ENCODE peak calls at places on chromosomes 7 and 10, in five cellular contexts. One of them, this sample, is unnamed.

GRCh38 chr7:128215739-128216138 is 25.3 kb upstream of the LEP start:
- DNase-seq in A549: no peak
- DNase-seq in endothelial cell of umbilical vein: no peak
- DNase-seq in BE2C: no peak
- DNase-seq in CD8-positive, alpha-beta T cell: no peak
- DNase-seq in this sample: no peak

GRCh38 chr10:130799532-130799931 is 512.0 kb downstream of the TCERG1L start:
- DNase-seq in A549: no peak
- DNase-seq in endothelial cell of umbilical vein: no peak
- DNase-seq in BE2C: no peak
- DNase-seq in CD8-positive, alpha-beta T cell: no peak
- DNase-seq in this sample: no peak

GRCh38 chr10:131019696-131020095 is 291.8 kb downstream of the TCERG1L start:
- DNase-seq in A549: no peak
- DNase-seq in endothelial cell of umbilical vein: no peak
- DNase-seq in BE2C: no peak
- DNase-seq in CD8-positive, alpha-beta T cell: no peak
- DNase-seq in this sample: no peak

GRCh38 chr10:70441161-70441876 is at the start of gene NODAL:
- DNase-seq in A549: no peak
- DNase-seq in endothelial cell of umbilical vein: no peak
- DNase-seq in BE2C: no peak
- DNase-seq in CD8-positive, alpha-beta T cell: no peak
- DNase-seq in this sample: no peak

GRCh38 chr7:66961096-66961495 is 34.3 kb downstream of the SBDS start:
- DNase-seq in A549: no peak
- DNase-seq in endothelial cell of umbilical vein: no peak
- DNase-seq in BE2C: no peak
- DNase-seq in CD8-positive, alpha-beta T cell: no peak
- DNase-seq in this sample: no peak

GRCh38 chr10:28715246-28715645 is 37.9 kb downstream of the BAMBI start:
- DNase-seq in A549: no peak
- DNase-seq in endothelial cell of umbilical vein: no peak
- DNase-seq in BE2C: no peak
- DNase-seq in CD8-positive, alpha-beta T cell: no peak
- DNase-seq in this sample: no peak

GRCh38 chr7:108351715-108352114 is 104.5 kb downstream of the NRCAM start:
- DNase-seq in A549: peak
- DNase-seq in endothelial cell of umbilical vein: peak
- DNase-seq in BE2C: peak
- DNase-seq in CD8-positive, alpha-beta T cell: no peak
- DNase-seq in this sample: no peak

GRCh38 chr10:63670291-63670898 is 149.2 kb downstream of the REEP3 start:
- DNase-seq in A549: no peak
- DNase-seq in endothelial cell of umbilical vein: peak
- DNase-seq in BE2C: no peak
- DNase-seq in CD8-positive, alpha-beta T cell: no peak
- DNase-seq in this sample: no peak

GRCh38 chr10:29957887-29958330 is 101.5 kb downstream of the JCAD start:
- DNase-seq in A549: no peak
- DNase-seq in endothelial cell of umbilical vein: no peak
- DNase-seq in BE2C: peak
- DNase-seq in CD8-positive, alpha-beta T cell: no peak
- DNase-seq in this sample: no peak

GRCh38 chr7:134290286-134290685 is 26.4 kb downstream of the SLC35B4 start:
- DNase-seq in A549: peak
- DNase-seq in endothelial cell of umbilical vein: no peak
- DNase-seq in BE2C: no peak
- DNase-seq in CD8-positive, alpha-beta T cell: no peak
- DNase-seq in this sample: no peak

GRCh38 chr10:14386202-14386593 is 55.5 kb upstream of the FRMD4A start:
- DNase-seq in A549: no peak
- DNase-seq in endothelial cell of umbilical vein: no peak
- DNase-seq in BE2C: no peak
- DNase-seq in CD8-positive, alpha-beta T cell: no peak
- DNase-seq in this sample: no peak

DNA sequence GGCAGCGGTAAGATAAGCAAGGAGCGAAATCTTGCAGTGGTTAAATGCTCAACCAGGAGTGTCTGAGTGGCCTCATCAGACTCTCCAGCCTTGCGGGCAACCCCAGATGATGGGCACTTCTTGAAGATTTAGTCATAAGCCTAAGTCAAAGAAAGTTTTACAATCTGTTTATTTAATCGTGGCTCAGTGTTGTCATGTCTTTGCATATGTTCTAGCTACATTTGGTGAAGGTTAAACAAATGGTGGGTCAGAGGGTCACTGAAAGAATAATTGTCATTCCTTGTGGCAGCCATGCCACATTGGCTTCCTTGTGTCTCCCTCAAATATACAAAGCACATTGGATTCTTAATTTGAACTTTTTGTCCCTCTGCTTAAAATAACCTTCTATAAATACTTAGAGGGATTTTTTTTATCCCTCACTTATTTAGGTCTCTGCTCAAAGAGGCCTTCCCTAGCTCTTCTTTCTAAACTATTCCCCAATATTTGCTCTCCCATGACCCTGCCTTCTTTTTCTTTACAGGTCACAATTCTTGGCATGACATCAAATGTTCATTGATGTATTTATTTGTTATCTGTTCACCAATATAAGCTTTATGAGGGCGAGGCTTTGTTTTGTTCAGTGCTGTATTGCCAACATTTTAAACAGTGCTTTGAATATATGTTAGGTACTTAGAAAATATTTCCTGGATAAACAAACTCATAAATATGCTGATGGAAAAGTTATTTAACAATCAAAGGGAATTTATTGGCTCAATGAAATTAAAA is 68.7 kb downstream of the NEUROD6 start:
- DNase-seq in A549: no peak
- DNase-seq in endothelial cell of umbilical vein: no peak
- DNase-seq in BE2C: no peak
- DNase-seq in CD8-positive, alpha-beta T cell: no peak
- DNase-seq in this sample: peak
- H3K4me3 ChIP-seq in A549: no peak
- H3K4me3 ChIP-seq in endothelial cell of umbilical vein: no peak
- H3K4me3 ChIP-seq in BE2C: no peak
- H3K4me3 ChIP-seq in CD8-positive, alpha-beta T cell: no peak
- H3K4me3 ChIP-seq in this sample: no peak

GRCh38 chr7:50446542-50446960 is 3.6 kb downstream of the FIGNL1 start:
- DNase-seq in A549: no peak
- DNase-seq in endothelial cell of umbilical vein: peak
- DNase-seq in BE2C: no peak
- DNase-seq in CD8-positive, alpha-beta T cell: no peak
- DNase-seq in this sample: no peak

GRCh38 chr7:50448823-50449222 is 1.3 kb downstream of the FIGNL1 start:
- DNase-seq in A549: no peak
- DNase-seq in endothelial cell of umbilical vein: no peak
- DNase-seq in BE2C: no peak
- DNase-seq in CD8-positive, alpha-beta T cell: no peak
- DNase-seq in this sample: no peak

GRCh38 chr7:50449501-50449880 is 659 bp downstream of the FIGNL1 start:
- DNase-seq in A549: no peak
- DNase-seq in endothelial cell of umbilical vein: no peak
- DNase-seq in BE2C: no peak
- DNase-seq in CD8-positive, alpha-beta T cell: no peak
- DNase-seq in this sample: no peak

GRCh38 chr7:50450691-50451051 is 521 bp upstream of the FIGNL1 start:
- DNase-seq in A549: peak
- DNase-seq in endothelial cell of umbilical vein: no peak
- DNase-seq in BE2C: no peak
- DNase-seq in CD8-positive, alpha-beta T cell: no peak
- DNase-seq in this sample: no peak

GRCh38 chr7:50449881-50450690 is at the start of gene FIGNL1:
- DNase-seq in A549: peak
- DNase-seq in endothelial cell of umbilical vein: peak
- DNase-seq in BE2C: peak
- DNase-seq in CD8-positive, alpha-beta T cell: peak
- DNase-seq in this sample: peak
- TF ChIP-seq CTCF in A549: no peak
- TF ChIP-seq CTCF in endothelial cell of umbilical vein: no peak
- TF ChIP-seq CTCF in BE2C: no peak
- TF ChIP-seq CTCF in CD8-positive, alpha-beta T cell: no peak
- TF ChIP-seq CTCF in this sample: no peak

DNA sequence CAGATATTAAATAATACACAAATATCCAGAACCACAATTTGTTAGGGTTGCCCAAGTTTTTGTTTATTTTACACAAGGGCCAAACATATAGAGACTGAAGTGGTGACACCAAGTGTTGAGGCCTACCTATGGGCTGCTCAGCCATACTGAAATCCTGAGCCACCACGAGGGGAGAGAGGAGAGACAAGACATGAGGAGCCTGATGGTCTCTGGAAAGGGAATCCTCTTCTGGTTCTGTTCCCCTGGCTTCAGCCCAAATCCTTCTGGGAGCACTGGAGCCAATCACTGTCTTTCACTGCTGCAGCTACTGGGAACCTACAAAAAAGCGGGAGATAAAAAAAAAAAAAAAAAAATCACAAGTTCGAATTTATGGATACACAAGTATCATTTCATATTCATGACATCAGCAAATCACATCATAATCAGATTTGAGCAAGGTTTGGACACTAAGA is 1.9 kb downstream of the SKIDA1 start:
- DNase-seq in A549: no peak
- DNase-seq in endothelial cell of umbilical vein: no peak
- DNase-seq in BE2C: peak
- DNase-seq in CD8-positive, alpha-beta T cell: no peak
- DNase-seq in this sample: no peak
- H3K4me3 ChIP-seq in A549: no peak
- H3K4me3 ChIP-seq in endothelial cell of umbilical vein: no peak
- H3K4me3 ChIP-seq in BE2C: peak
- H3K4me3 ChIP-seq in CD8-positive, alpha-beta T cell: no peak
- H3K4me3 ChIP-seq in this sample: no peak

DNA sequence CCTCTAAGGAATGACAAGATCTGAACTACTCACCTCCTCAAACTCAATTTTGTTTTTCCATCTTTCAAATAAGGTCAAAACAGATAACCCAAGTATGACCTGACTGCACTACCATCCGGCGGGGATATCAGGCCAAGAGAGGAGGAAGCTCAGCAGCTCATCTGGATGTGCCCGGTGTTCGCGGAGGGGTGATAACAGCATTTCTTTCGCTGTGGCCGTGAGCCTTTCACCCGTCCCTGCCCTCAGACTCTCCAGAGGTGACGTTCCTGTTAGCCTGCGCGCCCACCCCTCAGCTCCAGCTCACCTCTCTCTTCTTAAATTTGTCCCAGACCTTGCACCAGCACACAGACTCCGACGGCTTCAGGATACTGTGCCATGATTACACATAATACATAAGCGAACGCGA is 526 bp downstream of the ZNF248 start:
- DNase-seq in A549: no peak
- DNase-seq in endothelial cell of umbilical vein: no peak
- DNase-seq in BE2C: peak
- DNase-seq in CD8-positive, alpha-beta T cell: peak
- DNase-seq in this sample: no peak
- TF ChIP-seq CTCF in A549: no peak
- TF ChIP-seq CTCF in endothelial cell of umbilical vein: no peak
- TF ChIP-seq CTCF in BE2C: no peak
- TF ChIP-seq CTCF in CD8-positive, alpha-beta T cell: no peak
- TF ChIP-seq CTCF in this sample: no peak

GRCh38 chr7:105319578-105319977 is 69.1 kb downstream of the SRPK2 start:
- DNase-seq in A549: no peak
- DNase-seq in endothelial cell of umbilical vein: no peak
- DNase-seq in BE2C: no peak
- DNase-seq in CD8-positive, alpha-beta T cell: no peak
- DNase-seq in this sample: no peak
- H3K4me3 ChIP-seq in A549: no peak
- H3K4me3 ChIP-seq in endothelial cell of umbilical vein: no peak
- H3K4me3 ChIP-seq in BE2C: no peak
- H3K4me3 ChIP-seq in CD8-positive, alpha-beta T cell: no peak
- H3K4me3 ChIP-seq in this sample: no peak